ENCODE peak calls at places on chromosomes 4 and X, in nine cellular contexts. A is transverse colon, V is WTC11, T is Calu3, O is GM03348, R is pancreas, W is left lung, X is iris pigment epithelial cell, H is NCI-H1436. L is an unnamed sample.

GRCh38 chrX:40366661-40367060 is 214.1 kb upstream of the ATP6AP2 start:
- DNase-seq in A (no peak), V (peak), T (no peak), R (no peak), H (no peak), W (no peak), O (no peak), X (no peak), L (no peak)

GRCh38 chr4:72319596-72319995 is 249.4 kb downstream of the ADAMTS3 start:
- DNase-seq in R (no peak), H (no peak), X (peak), V (no peak), W (no peak), T (no peak), A (no peak), O (peak), L (no peak)

GRCh38 chr4:107592518-107592917 is 127.5 kb downstream of the PAPSS1 start:
- DNase-seq in A (no peak), X (no peak), V (no peak), T (no peak), R (no peak), H (no peak), O (no peak), W (no peak), L (no peak)

GRCh38 chrX:14676431-14676830 is 147.1 kb downstream of the GLRA2 start:
- DNase-seq in T (no peak), R (no peak), A (no peak), H (no peak), X (peak), O (no peak), W (no peak), V (no peak), L (no peak)

GRCh38 chrX:13699183-13699826 is 10.4 kb downstream of the RAB9A start:
- DNase-seq in R (no peak), X (peak), O (peak), H (peak), V (no peak), A (peak), W (no peak), T (peak), L (no peak)

GRCh38 chr4:57612279-57612678 is 502.1 kb upstream of the IGFBP7 start:
- DNase-seq in W (no peak), X (no peak), O (no peak), R (no peak), A (peak), H (no peak), V (no peak), T (no peak), L (no peak)

GRCh38 chr4:182230256-182230655 is 12.9 kb upstream of the TENM3 start:
- DNase-seq in H (no peak), X (no peak), R (no peak), A (no peak), T (no peak), O (no peak), W (no peak), V (no peak), L (no peak)

GRCh38 chr4:152771736-152772533 is 7.6 kb downstream of the TIGD4 start:
- DNase-seq in V (no peak), T (no peak), H (no peak), W (no peak), O (no peak), X (no peak), R (no peak), A (no peak), L (no peak)